ENCODE peak calls at places on chromosomes 1 and 21, in ten cellular contexts. S, E, T, H, A, C, U, M, Q and G are unnamed samples.

GRCh38 chr1:235073968-235074334 is 54.7 kb downstream of the TOMM20 start:
- DNase-seq in H (peak), T (no peak), M (no peak), A (no peak), S (no peak), Q (no peak), E (no peak), C (no peak), U (no peak), G (peak)

GRCh38 chr1:110657351-110657750 is 17.4 kb downstream of the KCNA3 start:
- DNase-seq in E (no peak), S (no peak), Q (no peak), A (no peak), T (no peak), C (no peak), H (no peak), U (no peak), M (no peak), G (no peak)

GRCh38 chr21:15754640-15755039 is 24.9 kb downstream of the USP25 start:
- DNase-seq in E (no peak), U (no peak), M (no peak), T (no peak), H (no peak), Q (no peak), C (no peak), S (no peak), A (peak), G (no peak)

GRCh38 chr1:202107321-202107761 is 15.4 kb upstream of the GPR37L1 start:
- DNase-seq in H (peak), C (no peak), A (no peak), E (no peak), S (no peak), Q (no peak), T (no peak), M (no peak), U (no peak), G (no peak)

GRCh38 chr1:218694635-218695034 is 349.5 kb downstream of the TGFB2 start:
- DNase-seq in M (no peak), U (no peak), A (peak), H (no peak), Q (no peak), S (no peak), E (no peak), T (no peak), C (peak), G (no peak)

GRCh38 chr1:229874609-229875008 is 192.4 kb upstream of the GALNT2 start:
- DNase-seq in A (no peak), E (no peak), Q (no peak), H (no peak), U (no peak), C (no peak), T (no peak), S (no peak), M (no peak), G (no peak)

GRCh38 chr1:8239039-8239305 is 78.9 kb upstream of the SLC45A1 start:
- DNase-seq in T (no peak), U (no peak), A (peak), H (no peak), M (no peak), C (no peak), S (no peak), E (peak), Q (no peak), G (peak)

GRCh38 chr1:180178511-180179161 is 24.0 kb downstream of the QSOX1 start:
- DNase-seq in Q (peak), H (peak), E (peak), C (no peak), U (peak), A (peak), M (peak), T (peak), S (peak), G (peak)

GRCh38 chr1:238677567-238677966 is 708.8 kb upstream of the CHRM3 start:
- DNase-seq in E (no peak), M (no peak), U (no peak), Q (no peak), T (no peak), C (no peak), H (no peak), A (peak), S (no peak), G (no peak)

GRCh38 chr1:115545096-115545720 is 96.6 kb upstream of the VANGL1 start:
- DNase-seq in H (no peak), E (no peak), U (no peak), C (no peak), S (no peak), Q (peak), M (no peak), A (no peak), T (no peak), G (no peak)

GRCh38 chr1:51689643-51690042 is 72.8 kb downstream of the OSBPL9 start:
- DNase-seq in H (no peak), M (no peak), C (no peak), U (no peak), T (no peak), E (no peak), A (no peak), Q (no peak), S (no peak), G (no peak)

GRCh38 chr1:31135973-31136600 is 70.6 kb upstream of the PUM1 start:
- DNase-seq in Q (no peak), E (no peak), C (no peak), M (no peak), A (peak), S (no peak), H (no peak), T (no peak), U (no peak), G (no peak)